ENCODE peak calls at places on chromosome 6, in six cellular contexts. T is stimulated activated CD4-positive, alpha-beta T cell treated with anti-CD3 and anti-CD28 coated beads, Interleukin-12 subunit alpha, Interleukin-12 subunit beta, amount 100 ng/mL, for 4 hours; E is effector CD8-positive, alpha-beta T cell; D is WTC11; L is NCI-H1105; B is NAMALWA. W is an unnamed sample.

GRCh38 chr6:67285770-67286495 is 1349.1 kb upstream of the ADGRB3 start:
- DNase-seq in T (no peak), E (no peak), D (no peak), L (no peak), B (no peak), W (no peak)

GRCh38 chr6:116530436-116530835 is 15.0 kb downstream of the TRAPPC3L start:
- DNase-seq in T (no peak), E (no peak), D (no peak), L (peak), B (no peak), W (no peak)

GRCh38 chr6:40588480-40588879 is 1.3 kb upstream of the LRFN2 start:
- DNase-seq in T (no peak), E (no peak), D (no peak), L (no peak), B (no peak), W (no peak)

GRCh38 chr6:95133578-95133977 is 443.8 kb upstream of the MANEA start:
- DNase-seq in T (no peak), E (no peak), D (no peak), L (peak), B (peak), W (no peak)

GRCh38 chr6:89797317-89797716 is 22.3 kb downstream of the MDN1 start:
- DNase-seq in T (no peak), E (no peak), D (no peak), L (no peak), B (no peak), W (no peak)

GRCh38 chr6:97081010-97081573 is 156.6 kb downstream of the KLHL32 start:
- DNase-seq in T (no peak), E (no peak), D (no peak), L (no peak), B (no peak), W (no peak)

GRCh38 chr6:6002005-6002808 is 4.5 kb downstream of the NRN1 start:
- DNase-seq in T (no peak), E (no peak), D (peak), L (no peak), B (no peak), W (peak)

GRCh38 chr6:22709804-22710203 is 140.4 kb downstream of the HDGFL1 start:
- DNase-seq in T (no peak), E (no peak), D (no peak), L (no peak), B (no peak), W (no peak)

GRCh38 chr6:91198588-91199255 is 611.9 kb upstream of the MAP3K7 start:
- DNase-seq in T (no peak), E (no peak), D (no peak), L (no peak), B (no peak), W (no peak)

GRCh38 chr6:83182114-83182513 is 11.0 kb downstream of the PGM3 start:
- DNase-seq in T (no peak), E (no peak), D (no peak), L (no peak), B (no peak), W (no peak)

GRCh38 chr6:42095066-42095465 is 44.7 kb downstream of the TAF8 start:
- DNase-seq in T (no peak), E (no peak), D (no peak), L (no peak), B (no peak), W (no peak)

GRCh38 chr6:170276369-170277057 is 14.4 kb downstream of the DLL1 start:
- DNase-seq in T (no peak), E (no peak), D (no peak), L (no peak), B (no peak), W (no peak)

GRCh38 chr6:129385117-129385516 is 324.9 kb downstream of the ARHGAP18 start:
- DNase-seq in T (no peak), E (no peak), D (no peak), L (no peak), B (no peak), W (no peak)

GRCh38 chr6:67210450-67210849 is 1424.6 kb upstream of the ADGRB3 start:
- DNase-seq in T (no peak), E (no peak), D (no peak), L (no peak), B (no peak), W (no peak)

GRCh38 chr6:74044417-74045096 is 348.6 kb downstream of the CD109 start:
- DNase-seq in T (no peak), E (no peak), D (no peak), L (no peak), B (no peak), W (no peak)

W was measured in activated T-cell treated with anti-CD3 and anti-CD28 coated beads, Interleukin-2, amount 50 U/mL, for 24 hours.